ENCODE peak calls at places on chromosomes 5 and 9, in seven cellular contexts. D is GM12865, G is lower lobe of right lung, E is AG04450, I is HepG2, T is left ventricle myocardium inferior, A is cardiac fibroblast. H is an unnamed sample.

GRCh38 chr5:162995568-162995967 is 441.8 kb upstream of the CCNG1 start:
- DNase-seq in G (no peak), T (no peak), A (no peak), E (no peak), I (no peak), D (no peak), H (no peak)

GRCh38 chr5:150051657-150052195 is 34.6 kb downstream of the CSF1R start:
- DNase-seq in A (no peak), D (no peak), I (no peak), T (no peak), E (no peak), G (no peak), H (no peak)

GRCh38 chr5:34001231-34001935 is 6.5 kb downstream of the AMACR start:
- DNase-seq in D (no peak), T (no peak), A (no peak), E (no peak), G (peak), I (peak), H (no peak)

GRCh38 chr5:111645303-111645838 is 111.6 kb downstream of the NREP start:
- DNase-seq in E (no peak), G (no peak), T (no peak), A (no peak), I (no peak), D (no peak), H (no peak)

GRCh38 chr9:91255327-91255726 is 106.4 kb downstream of the AUH start:
- DNase-seq in G (no peak), A (no peak), D (no peak), I (no peak), T (no peak), E (peak), H (no peak)

GRCh38 chr9:112846528-112847488 is 43.9 kb downstream of the SLC46A2 start:
- DNase-seq in G (no peak), T (no peak), E (no peak), I (no peak), A (no peak), D (no peak), H (no peak)

GRCh38 chr5:82351754-82352145 is 73.6 kb upstream of the RPS23 start:
- DNase-seq in I (peak), T (no peak), G (no peak), D (peak), E (peak), A (peak), H (peak)

GRCh38 chr5:151345808-151346478 is 1.4 kb downstream of the SLC36A2 start:
- DNase-seq in E (no peak), D (no peak), T (no peak), G (no peak), I (no peak), A (peak), H (no peak)

GRCh38 chr5:154583545-154584168 is 105.6 kb upstream of the HAND1 start:
- DNase-seq in T (no peak), E (no peak), I (no peak), A (no peak), G (no peak), D (no peak), H (no peak)

GRCh38 chr5:106827061-106827460 is 843.7 kb downstream of the EFNA5 start:
- DNase-seq in G (no peak), A (peak), I (no peak), T (no peak), E (peak), D (no peak), H (no peak)

GRCh38 chr9:127415657-127416056 is 8.5 kb upstream of the ZNF79 start:
- DNase-seq in G (no peak), E (no peak), A (no peak), D (no peak), T (no peak), I (no peak), H (no peak)

GRCh38 chr5:76720988-76721569 is 5.2 kb downstream of the F2R start:
- DNase-seq in G (no peak), T (no peak), A (no peak), D (peak), I (no peak), E (no peak), H (no peak)
- H3K4me3 ChIP-seq in G (no peak), T (no peak), A (no peak), D (no peak), I (no peak), E (no peak), H (no peak)

GRCh38 chr9:75903785-75904360 is 13.4 kb downstream of the PCSK5 start:
- DNase-seq in D (no peak), G (no peak), T (no peak), I (no peak), E (no peak), A (peak), H (no peak)
- H3K4me3 ChIP-seq in D (no peak), G (no peak), T (no peak), I (no peak), E (no peak), A (no peak), H (no peak)

DNA sequence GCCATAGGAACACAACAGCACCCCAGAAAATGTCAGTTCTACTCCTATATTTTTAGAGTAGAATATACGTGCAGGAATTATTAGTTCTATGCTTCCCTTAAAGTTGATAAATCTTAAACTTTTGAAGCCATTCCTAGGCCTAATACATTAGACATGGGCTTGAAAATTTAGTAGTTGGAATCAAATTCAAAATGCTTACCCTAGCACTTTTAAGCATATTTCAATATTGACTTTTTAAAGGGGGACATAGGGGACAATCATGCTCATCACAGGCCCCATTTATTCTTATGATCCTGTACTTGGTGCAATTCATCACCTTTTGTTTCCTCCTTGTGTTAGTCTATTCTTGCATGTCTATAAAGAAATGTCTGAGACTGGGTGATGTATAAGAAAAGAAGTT is 129.0 kb downstream of the FAM174A start:
- DNase-seq in T (no peak), I (no peak), E (no peak), G (no peak), A (no peak), D (no peak), H (no peak)
- H3K4me3 ChIP-seq in T (no peak), I (no peak), E (no peak), G (no peak), A (no peak), D (no peak), H (no peak)

GRCh38 chr9:121766081-121766683 is 114.7 kb downstream of the DAB2IP start:
- DNase-seq in G (no peak), A (no peak), E (no peak), I (no peak), T (no peak), D (no peak), H (no peak)
- H3K4me3 ChIP-seq in G (no peak), A (no peak), E (no peak), I (no peak), T (no peak), D (no peak), H (no peak)

GRCh38 chr5:138033916-138034315 is 1.0 kb upstream of the FAM13B start:
- DNase-seq in D (no peak), A (peak), G (no peak), I (no peak), E (no peak), T (no peak), H (no peak)

GRCh38 chr5:138033275-138033808 is 463 bp upstream of the FAM13B start:
- DNase-seq in D (no peak), A (no peak), E (no peak), G (no peak), T (no peak), I (no peak), H (peak)

GRCh38 chr5:138032028-138032571 is 779 bp downstream of the FAM13B start:
- DNase-seq in G (peak), D (peak), T (peak), A (peak), E (no peak), I (no peak), H (peak)

GRCh38 chr5:138029944-138030343 is 2.9 kb downstream of the FAM13B start:
- DNase-seq in I (no peak), D (no peak), E (no peak), G (no peak), A (no peak), T (no peak), H (no peak)

DNA sequence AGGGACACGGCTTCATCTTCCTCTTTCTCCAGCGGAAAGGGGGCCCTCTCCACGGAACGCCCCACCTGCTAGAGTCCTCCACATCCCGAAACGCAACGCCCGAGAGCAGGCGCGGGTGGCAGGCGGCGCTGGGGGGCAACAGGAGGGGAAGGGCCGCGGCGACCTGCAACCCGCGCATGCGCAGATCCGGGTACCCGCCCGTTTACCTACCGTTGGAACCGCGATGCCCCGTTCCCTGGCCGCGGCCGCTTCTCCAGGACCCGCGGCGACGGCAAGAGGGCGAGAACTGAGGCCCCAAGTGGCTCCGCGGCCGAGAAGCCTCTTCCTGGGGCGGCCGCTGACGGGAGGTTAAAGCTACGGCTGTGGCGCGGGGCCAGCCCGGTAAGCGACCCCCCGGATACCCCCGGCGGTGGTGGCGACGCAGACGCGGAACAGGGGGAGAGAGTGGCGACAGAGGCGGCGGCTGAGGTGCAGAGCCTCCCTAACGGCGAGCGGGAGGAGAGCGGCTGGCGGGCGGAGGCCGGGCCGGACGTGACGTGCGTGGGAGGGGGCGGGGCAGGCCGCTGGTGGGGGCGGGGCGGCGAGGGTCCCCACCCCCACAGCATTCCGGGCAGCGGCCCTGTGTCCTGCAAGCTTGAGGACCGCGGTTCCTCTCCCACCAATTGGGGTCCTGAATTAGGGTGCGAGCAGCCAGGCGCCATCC is at the start of gene FAM13B:
- DNase-seq in T (peak), D (peak), G (peak), I (peak), A (peak), E (no peak), H (peak)
- H3K4me3 ChIP-seq in T (peak), D (peak), G (peak), I (peak), A (peak), E (peak), H (peak)

H was measured in Jurkat, Clone E6-1.